ENCODE peak calls at places on chromosomes 7 and 10, in nine cellular contexts. G is hepatocyte, Q is lower lobe of right lung, X is ascending aorta, U is OCI-LY7, V is psoas muscle, K is ovary, Z is neural progenitor cell, O is tibial nerve. C is an unnamed sample. For H3K9me3, the result is how much of the 10 kb centered on the place peaks cover.

GRCh38 chr7:33918401-33919120 is 13.2 kb downstream of the BMPER start:
- DNase-seq in G (no peak), Q (no peak), X (no peak), U (no peak), V (no peak), K (no peak), Z (no peak), O (no peak), C (no peak)

GRCh38 chr10:63430091-63430998 is 35.4 kb downstream of the JMJD1C start:
- DNase-seq in G (peak), Q (no peak), X (no peak), U (no peak), V (no peak), K (no peak), Z (no peak), O (no peak), C (no peak)

GRCh38 chr7:102891693-102892261 is 21.0 kb upstream of the LRRC17 start:
- DNase-seq in G (peak), Q (no peak), X (peak), U (no peak), V (peak), K (peak), Z (no peak), O (no peak), C (no peak)

GRCh38 chr7:104848386-104848990 is 165.5 kb upstream of the KMT2E start:
- DNase-seq in G (peak), Q (no peak), X (no peak), U (peak), V (no peak), K (peak), Z (peak), O (peak), C (no peak)

GRCh38 chr7:106885652-106886051 is 20.6 kb downstream of the PIK3CG start:
- DNase-seq in G (no peak), Q (no peak), X (no peak), U (no peak), V (no peak), K (no peak), Z (no peak), O (no peak), C (no peak)

GRCh38 chr10:118694848-118695247 is 59.9 kb downstream of the CACUL1 start:
- DNase-seq in G (no peak), Q (no peak), X (no peak), U (no peak), V (no peak), K (no peak), Z (no peak), O (no peak), C (no peak)

GRCh38 chr7:2820508-2820934 is 23.6 kb downstream of the GNA12 start:
- DNase-seq in G (peak), Q (peak), X (peak), U (no peak), V (peak), K (peak), Z (no peak), O (peak), C (peak)

GRCh38 chr7:17300012-17300411 is 1.6 kb downstream of the AHR start:
- DNase-seq in G (no peak), Q (no peak), X (no peak), U (no peak), V (no peak), K (no peak), Z (no peak), O (no peak), C (no peak)

GRCh38 chr7:117395743-117396142 is 31.6 kb downstream of the ASZ1 start:
- DNase-seq in G (no peak), Q (no peak), X (no peak), U (no peak), V (no peak), K (no peak), Z (peak), O (no peak), C (no peak)

GRCh38 chr7:117389871-117390270 is 37.4 kb downstream of the ASZ1 start:
- DNase-seq in G (no peak), Q (no peak), X (no peak), U (no peak), V (no peak), K (no peak), Z (no peak), O (no peak), C (no peak)

GRCh38 chr7:117393781-117394180 is 33.5 kb downstream of the ASZ1 start:
- DNase-seq in G (no peak), Q (no peak), X (no peak), U (no peak), V (no peak), K (no peak), Z (no peak), O (no peak), C (no peak)
- H3K27ac ChIP-seq in G (no peak), Q (no peak), X (no peak), U (no peak), V (no peak), K (no peak), Z (no peak), O (no peak), C (no peak)

DNA sequence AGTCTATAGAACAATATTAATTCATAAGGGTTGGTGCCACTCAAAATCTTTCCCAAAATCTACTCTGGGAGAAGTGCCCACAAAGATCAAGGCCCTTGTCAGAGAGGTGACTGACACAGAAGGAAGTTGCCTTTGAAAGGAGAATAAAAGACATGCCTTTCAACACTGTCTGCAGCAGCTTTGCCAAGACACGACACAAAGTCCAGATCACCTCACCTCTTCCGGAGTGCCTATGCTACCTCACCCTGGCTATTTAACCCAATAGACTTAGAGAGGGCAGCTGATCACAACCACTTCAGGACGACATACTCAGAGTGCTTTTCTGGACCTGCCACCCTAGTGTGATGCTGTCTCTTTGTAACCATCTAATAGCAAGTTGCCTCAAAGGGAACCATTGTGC is 49.0 kb upstream of the YAE1 start:
- DNase-seq in G (no peak), Q (no peak), X (no peak), U (no peak), V (no peak), K (no peak), Z (no peak), O (no peak), C (no peak)
- H3K9me3 ChIP-seq in G (under half), Q (under half), X (under half), U (under half), V (under half), K (under half), Z (under half), O (under half), C (under half)

DNA sequence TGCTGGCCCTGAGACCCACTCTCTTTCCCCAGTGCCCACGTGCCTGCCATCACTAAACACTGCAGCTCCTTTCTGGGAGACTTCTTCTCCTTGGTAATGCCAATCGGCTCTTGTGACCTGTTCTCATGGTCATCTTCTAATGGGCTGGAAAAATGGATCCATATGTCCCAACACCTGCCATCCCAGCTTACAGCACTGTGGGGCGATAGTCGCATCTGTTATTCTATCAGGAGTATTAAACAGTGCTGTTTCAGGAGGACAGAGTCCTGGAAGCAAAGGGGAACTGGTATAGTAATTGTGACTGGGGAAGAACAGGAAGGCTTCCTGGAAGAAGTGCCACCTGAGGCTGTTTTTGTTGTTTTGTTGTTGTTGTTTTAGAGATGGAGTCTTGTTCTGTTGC is 411.2 kb downstream of the GLRX3 start:
- DNase-seq in G (no peak), Q (no peak), X (no peak), U (no peak), V (no peak), K (no peak), Z (peak), O (no peak), C (no peak)
- TF ChIP-seq CTCF in G (peak), Q (no peak), X (no peak), U (peak), V (no peak), K (no peak), Z (peak), O (no peak), C (no peak)

GRCh38 chr7:150402671-150403321 is 23.7 kb downstream of the ZNF775 start:
- DNase-seq in G (peak), Q (no peak), X (peak), U (no peak), V (no peak), K (no peak), Z (no peak), O (no peak), C (peak)
- H3K27ac ChIP-seq in G (no peak), Q (no peak), X (no peak), U (no peak), V (no peak), K (no peak), Z (peak), O (no peak), C (no peak)

C was measured in kidney.